ENCODE peak calls at places on chromosomes 6 and 20, in ten cellular contexts. One of them, this sample, is unnamed.

GRCh38 chr6:170375661-170376060 is 69.1 kb downstream of the FAM120B start:
- DNase-seq in AG08396: no peak
- DNase-seq in activated naive CD4-positive, alpha-beta T cell treated with anti-CD3 and anti-CD28 coated beads, Interleukin-2, amount 10 ng/mL, durations not matched to agents 7 days and 5 days: no peak
- DNase-seq in HEK293T: no peak
- DNase-seq in tibial nerve: no peak
- DNase-seq in activated gamma-delta T cell treated with anti-CD3 and anti-CD28 coated beads, Interleukin-2, amount 50 U/mL, for 16 hours: no peak
- DNase-seq in IMR-90: no peak
- DNase-seq in heart right ventricle: no peak
- DNase-seq in activated T-helper 1 cell treated with anti-CD3 and anti-CD28 coated beads, Interleukin-2, amount 50 U/mL, for 16 hours: no peak
- DNase-seq in upper lobe of right lung: no peak
- DNase-seq in this sample: no peak

GRCh38 chr6:144844596-144844995 is 559.5 kb downstream of the UTRN start:
- DNase-seq in activated gamma-delta T cell treated with anti-CD3 and anti-CD28 coated beads, Interleukin-2, amount 50 U/mL, for 16 hours: no peak
- DNase-seq in activated naive CD4-positive, alpha-beta T cell treated with anti-CD3 and anti-CD28 coated beads, Interleukin-2, amount 10 ng/mL, durations not matched to agents 7 days and 5 days: no peak
- DNase-seq in HEK293T: no peak
- DNase-seq in IMR-90: no peak
- DNase-seq in AG08396: no peak
- DNase-seq in heart right ventricle: no peak
- DNase-seq in tibial nerve: no peak
- DNase-seq in activated T-helper 1 cell treated with anti-CD3 and anti-CD28 coated beads, Interleukin-2, amount 50 U/mL, for 16 hours: no peak
- DNase-seq in upper lobe of right lung: no peak
- DNase-seq in this sample: no peak

GRCh38 chr20:8547035-8547649 is 415.1 kb downstream of the PLCB1 start:
- DNase-seq in HEK293T: no peak
- DNase-seq in heart right ventricle: peak; percentile 42
- DNase-seq in AG08396: no peak
- DNase-seq in activated gamma-delta T cell treated with anti-CD3 and anti-CD28 coated beads, Interleukin-2, amount 50 U/mL, for 16 hours: no peak
- DNase-seq in activated naive CD4-positive, alpha-beta T cell treated with anti-CD3 and anti-CD28 coated beads, Interleukin-2, amount 10 ng/mL, durations not matched to agents 7 days and 5 days: no peak
- DNase-seq in upper lobe of right lung: no peak
- DNase-seq in activated T-helper 1 cell treated with anti-CD3 and anti-CD28 coated beads, Interleukin-2, amount 50 U/mL, for 16 hours: no peak
- DNase-seq in tibial nerve: no peak
- DNase-seq in IMR-90: no peak
- DNase-seq in this sample: no peak

GRCh38 chr6:84462697-84463096 is 235.3 kb upstream of the CEP162 start:
- DNase-seq in HEK293T: no peak
- DNase-seq in activated naive CD4-positive, alpha-beta T cell treated with anti-CD3 and anti-CD28 coated beads, Interleukin-2, amount 10 ng/mL, durations not matched to agents 7 days and 5 days: no peak
- DNase-seq in activated gamma-delta T cell treated with anti-CD3 and anti-CD28 coated beads, Interleukin-2, amount 50 U/mL, for 16 hours: no peak
- DNase-seq in IMR-90: peak; percentile 17
- DNase-seq in activated T-helper 1 cell treated with anti-CD3 and anti-CD28 coated beads, Interleukin-2, amount 50 U/mL, for 16 hours: no peak
- DNase-seq in heart right ventricle: no peak
- DNase-seq in AG08396: no peak
- DNase-seq in tibial nerve: no peak
- DNase-seq in upper lobe of right lung: no peak
- DNase-seq in this sample: peak; percentile 21

GRCh38 chr6:147384737-147385710 is 123.5 kb upstream of the SAMD5 start:
- DNase-seq in heart right ventricle: no peak
- DNase-seq in activated naive CD4-positive, alpha-beta T cell treated with anti-CD3 and anti-CD28 coated beads, Interleukin-2, amount 10 ng/mL, durations not matched to agents 7 days and 5 days: no peak
- DNase-seq in tibial nerve: no peak
- DNase-seq in activated T-helper 1 cell treated with anti-CD3 and anti-CD28 coated beads, Interleukin-2, amount 50 U/mL, for 16 hours: no peak
- DNase-seq in upper lobe of right lung: no peak
- DNase-seq in activated gamma-delta T cell treated with anti-CD3 and anti-CD28 coated beads, Interleukin-2, amount 50 U/mL, for 16 hours: no peak
- DNase-seq in HEK293T: no peak
- DNase-seq in IMR-90: no peak
- DNase-seq in AG08396: no peak
- DNase-seq in this sample: no peak

GRCh38 chr20:43900496-43900895 is 14.2 kb upstream of the TOX2 start:
- DNase-seq in tibial nerve: no peak
- DNase-seq in HEK293T: no peak
- DNase-seq in AG08396: no peak
- DNase-seq in IMR-90: no peak
- DNase-seq in activated naive CD4-positive, alpha-beta T cell treated with anti-CD3 and anti-CD28 coated beads, Interleukin-2, amount 10 ng/mL, durations not matched to agents 7 days and 5 days: no peak
- DNase-seq in upper lobe of right lung: peak; percentile 60
- DNase-seq in heart right ventricle: no peak
- DNase-seq in activated T-helper 1 cell treated with anti-CD3 and anti-CD28 coated beads, Interleukin-2, amount 50 U/mL, for 16 hours: no peak
- DNase-seq in activated gamma-delta T cell treated with anti-CD3 and anti-CD28 coated beads, Interleukin-2, amount 50 U/mL, for 16 hours: no peak
- DNase-seq in this sample: no peak

GRCh38 chr6:20211037-20211940 is 980 bp downstream of the MBOAT1 start:
- DNase-seq in IMR-90: peak; percentile 31
- DNase-seq in upper lobe of right lung: no peak
- DNase-seq in activated naive CD4-positive, alpha-beta T cell treated with anti-CD3 and anti-CD28 coated beads, Interleukin-2, amount 10 ng/mL, durations not matched to agents 7 days and 5 days: no peak
- DNase-seq in HEK293T: no peak
- DNase-seq in activated T-helper 1 cell treated with anti-CD3 and anti-CD28 coated beads, Interleukin-2, amount 50 U/mL, for 16 hours: no peak
- DNase-seq in tibial nerve: no peak
- DNase-seq in activated gamma-delta T cell treated with anti-CD3 and anti-CD28 coated beads, Interleukin-2, amount 50 U/mL, for 16 hours: no peak
- DNase-seq in heart right ventricle: no peak
- DNase-seq in AG08396: no peak
- DNase-seq in this sample: no peak

GRCh38 chr6:133062702-133063319 is 178.3 kb upstream of the EYA4 start:
- DNase-seq in IMR-90: peak; percentile 30
- DNase-seq in tibial nerve: no peak
- DNase-seq in AG08396: no peak
- DNase-seq in activated gamma-delta T cell treated with anti-CD3 and anti-CD28 coated beads, Interleukin-2, amount 50 U/mL, for 16 hours: no peak
- DNase-seq in upper lobe of right lung: no peak
- DNase-seq in HEK293T: no peak
- DNase-seq in activated naive CD4-positive, alpha-beta T cell treated with anti-CD3 and anti-CD28 coated beads, Interleukin-2, amount 10 ng/mL, durations not matched to agents 7 days and 5 days: no peak
- DNase-seq in heart right ventricle: no peak
- DNase-seq in activated T-helper 1 cell treated with anti-CD3 and anti-CD28 coated beads, Interleukin-2, amount 50 U/mL, for 16 hours: no peak
- DNase-seq in this sample: no peak

GRCh38 chr6:33974030-33974429 is 170.2 kb upstream of the MLN start:
- DNase-seq in heart right ventricle: no peak
- DNase-seq in activated naive CD4-positive, alpha-beta T cell treated with anti-CD3 and anti-CD28 coated beads, Interleukin-2, amount 10 ng/mL, durations not matched to agents 7 days and 5 days: no peak
- DNase-seq in AG08396: no peak
- DNase-seq in upper lobe of right lung: no peak
- DNase-seq in activated T-helper 1 cell treated with anti-CD3 and anti-CD28 coated beads, Interleukin-2, amount 50 U/mL, for 16 hours: no peak
- DNase-seq in HEK293T: no peak
- DNase-seq in IMR-90: no peak
- DNase-seq in tibial nerve: no peak
- DNase-seq in activated gamma-delta T cell treated with anti-CD3 and anti-CD28 coated beads, Interleukin-2, amount 50 U/mL, for 16 hours: no peak
- DNase-seq in this sample: no peak

GRCh38 chr6:12842126-12842525 is 125.6 kb downstream of the PHACTR1 start:
- DNase-seq in heart right ventricle: no peak
- DNase-seq in activated naive CD4-positive, alpha-beta T cell treated with anti-CD3 and anti-CD28 coated beads, Interleukin-2, amount 10 ng/mL, durations not matched to agents 7 days and 5 days: no peak
- DNase-seq in HEK293T: no peak
- DNase-seq in IMR-90: no peak
- DNase-seq in activated T-helper 1 cell treated with anti-CD3 and anti-CD28 coated beads, Interleukin-2, amount 50 U/mL, for 16 hours: no peak
- DNase-seq in tibial nerve: no peak
- DNase-seq in activated gamma-delta T cell treated with anti-CD3 and anti-CD28 coated beads, Interleukin-2, amount 50 U/mL, for 16 hours: no peak
- DNase-seq in upper lobe of right lung: no peak
- DNase-seq in AG08396: no peak
- DNase-seq in this sample: no peak

GRCh38 chr6:138222901-138223546 is 4.7 kb upstream of the PBOV1 start:
- DNase-seq in AG08396: no peak
- DNase-seq in activated gamma-delta T cell treated with anti-CD3 and anti-CD28 coated beads, Interleukin-2, amount 50 U/mL, for 16 hours: no peak
- DNase-seq in activated T-helper 1 cell treated with anti-CD3 and anti-CD28 coated beads, Interleukin-2, amount 50 U/mL, for 16 hours: no peak
- DNase-seq in upper lobe of right lung: no peak
- DNase-seq in activated naive CD4-positive, alpha-beta T cell treated with anti-CD3 and anti-CD28 coated beads, Interleukin-2, amount 10 ng/mL, durations not matched to agents 7 days and 5 days: no peak
- DNase-seq in tibial nerve: no peak
- DNase-seq in HEK293T: no peak
- DNase-seq in IMR-90: no peak
- DNase-seq in heart right ventricle: no peak
- DNase-seq in this sample: no peak

GRCh38 chr6:169589293-169589692 is 112.5 kb downstream of the WDR27 start:
- DNase-seq in activated gamma-delta T cell treated with anti-CD3 and anti-CD28 coated beads, Interleukin-2, amount 50 U/mL, for 16 hours: no peak
- DNase-seq in activated T-helper 1 cell treated with anti-CD3 and anti-CD28 coated beads, Interleukin-2, amount 50 U/mL, for 16 hours: no peak
- DNase-seq in tibial nerve: no peak
- DNase-seq in IMR-90: no peak
- DNase-seq in activated naive CD4-positive, alpha-beta T cell treated with anti-CD3 and anti-CD28 coated beads, Interleukin-2, amount 10 ng/mL, durations not matched to agents 7 days and 5 days: no peak
- DNase-seq in HEK293T: no peak
- DNase-seq in upper lobe of right lung: no peak
- DNase-seq in heart right ventricle: no peak
- DNase-seq in AG08396: no peak
- DNase-seq in this sample: peak; percentile 46

GRCh38 chr20:57391439-57392129 is 388 bp downstream of the RBM38 start:
- DNase-seq in tibial nerve: no peak
- DNase-seq in heart right ventricle: no peak
- DNase-seq in HEK293T: peak; percentile 26
- DNase-seq in activated naive CD4-positive, alpha-beta T cell treated with anti-CD3 and anti-CD28 coated beads, Interleukin-2, amount 10 ng/mL, durations not matched to agents 7 days and 5 days: peak; percentile 45
- DNase-seq in AG08396: peak; percentile 47
- DNase-seq in upper lobe of right lung: peak; percentile 71
- DNase-seq in activated T-helper 1 cell treated with anti-CD3 and anti-CD28 coated beads, Interleukin-2, amount 50 U/mL, for 16 hours: no peak
- DNase-seq in IMR-90: no peak
- DNase-seq in activated gamma-delta T cell treated with anti-CD3 and anti-CD28 coated beads, Interleukin-2, amount 50 U/mL, for 16 hours: no peak
- DNase-seq in this sample: peak; percentile 94

GRCh38 chr20:62808211-62808865 is 3.7 kb downstream of the OGFR start:
- DNase-seq in heart right ventricle: peak; percentile 66
- DNase-seq in AG08396: peak; percentile 88
- DNase-seq in activated naive CD4-positive, alpha-beta T cell treated with anti-CD3 and anti-CD28 coated beads, Interleukin-2, amount 10 ng/mL, durations not matched to agents 7 days and 5 days: peak; percentile 81
- DNase-seq in tibial nerve: peak; percentile 57
- DNase-seq in IMR-90: peak; percentile 48
- DNase-seq in activated gamma-delta T cell treated with anti-CD3 and anti-CD28 coated beads, Interleukin-2, amount 50 U/mL, for 16 hours: peak; percentile 71
- DNase-seq in activated T-helper 1 cell treated with anti-CD3 and anti-CD28 coated beads, Interleukin-2, amount 50 U/mL, for 16 hours: peak; percentile 61
- DNase-seq in upper lobe of right lung: peak; percentile 84
- DNase-seq in HEK293T: peak; percentile 78
- DNase-seq in this sample: peak; percentile 100

GRCh38 chr6:21997414-21998037 is 299.3 kb downstream of the PRL start:
- DNase-seq in upper lobe of right lung: no peak
- DNase-seq in heart right ventricle: no peak
- DNase-seq in activated gamma-delta T cell treated with anti-CD3 and anti-CD28 coated beads, Interleukin-2, amount 50 U/mL, for 16 hours: no peak
- DNase-seq in IMR-90: peak; percentile 59
- DNase-seq in tibial nerve: no peak
- DNase-seq in HEK293T: no peak
- DNase-seq in activated T-helper 1 cell treated with anti-CD3 and anti-CD28 coated beads, Interleukin-2, amount 50 U/mL, for 16 hours: no peak
- DNase-seq in activated naive CD4-positive, alpha-beta T cell treated with anti-CD3 and anti-CD28 coated beads, Interleukin-2, amount 10 ng/mL, durations not matched to agents 7 days and 5 days: no peak
- DNase-seq in AG08396: no peak
- DNase-seq in this sample: no peak

GRCh38 chr6:88220493-88220892 is 54.3 kb upstream of the CNR1 start:
- DNase-seq in upper lobe of right lung: no peak
- DNase-seq in heart right ventricle: no peak
- DNase-seq in activated gamma-delta T cell treated with anti-CD3 and anti-CD28 coated beads, Interleukin-2, amount 50 U/mL, for 16 hours: no peak
- DNase-seq in activated naive CD4-positive, alpha-beta T cell treated with anti-CD3 and anti-CD28 coated beads, Interleukin-2, amount 10 ng/mL, durations not matched to agents 7 days and 5 days: no peak
- DNase-seq in activated T-helper 1 cell treated with anti-CD3 and anti-CD28 coated beads, Interleukin-2, amount 50 U/mL, for 16 hours: no peak
- DNase-seq in tibial nerve: no peak
- DNase-seq in IMR-90: no peak
- DNase-seq in AG08396: no peak
- DNase-seq in HEK293T: peak; percentile 17
- DNase-seq in this sample: no peak

GRCh38 chr6:170176621-170177382 is 114.1 kb downstream of the DLL1 start:
- DNase-seq in activated gamma-delta T cell treated with anti-CD3 and anti-CD28 coated beads, Interleukin-2, amount 50 U/mL, for 16 hours: no peak
- DNase-seq in AG08396: peak; percentile 45
- DNase-seq in HEK293T: peak; percentile 57
- DNase-seq in heart right ventricle: no peak
- DNase-seq in tibial nerve: no peak
- DNase-seq in activated T-helper 1 cell treated with anti-CD3 and anti-CD28 coated beads, Interleukin-2, amount 50 U/mL, for 16 hours: no peak
- DNase-seq in IMR-90: no peak
- DNase-seq in upper lobe of right lung: no peak
- DNase-seq in activated naive CD4-positive, alpha-beta T cell treated with anti-CD3 and anti-CD28 coated beads, Interleukin-2, amount 10 ng/mL, durations not matched to agents 7 days and 5 days: peak; percentile 13
- DNase-seq in this sample: peak; percentile 89

GRCh38 chr6:38259736-38260135 is 380.0 kb downstream of the BTBD9 start:
- DNase-seq in IMR-90: peak; percentile 87
- DNase-seq in tibial nerve: no peak
- DNase-seq in activated naive CD4-positive, alpha-beta T cell treated with anti-CD3 and anti-CD28 coated beads, Interleukin-2, amount 10 ng/mL, durations not matched to agents 7 days and 5 days: no peak
- DNase-seq in HEK293T: no peak
- DNase-seq in AG08396: peak; percentile 12
- DNase-seq in upper lobe of right lung: no peak
- DNase-seq in activated gamma-delta T cell treated with anti-CD3 and anti-CD28 coated beads, Interleukin-2, amount 50 U/mL, for 16 hours: no peak
- DNase-seq in heart right ventricle: no peak
- DNase-seq in activated T-helper 1 cell treated with anti-CD3 and anti-CD28 coated beads, Interleukin-2, amount 50 U/mL, for 16 hours: no peak
- DNase-seq in this sample: peak; percentile 63

GRCh38 chr6:46014511-46015118 is 1.0 kb downstream of the CLIC5 start:
- DNase-seq in tibial nerve: no peak
- DNase-seq in HEK293T: peak; percentile 34
- DNase-seq in activated naive CD4-positive, alpha-beta T cell treated with anti-CD3 and anti-CD28 coated beads, Interleukin-2, amount 10 ng/mL, durations not matched to agents 7 days and 5 days: peak; percentile 41
- DNase-seq in heart right ventricle: peak; percentile 48
- DNase-seq in AG08396: no peak
- DNase-seq in activated gamma-delta T cell treated with anti-CD3 and anti-CD28 coated beads, Interleukin-2, amount 50 U/mL, for 16 hours: no peak
- DNase-seq in activated T-helper 1 cell treated with anti-CD3 and anti-CD28 coated beads, Interleukin-2, amount 50 U/mL, for 16 hours: no peak
- DNase-seq in upper lobe of right lung: no peak
- DNase-seq in IMR-90: no peak
- DNase-seq in this sample: peak; percentile 65

GRCh38 chr20:46592580-46593362 is 42.3 kb upstream of the OCSTAMP start:
- DNase-seq in activated naive CD4-positive, alpha-beta T cell treated with anti-CD3 and anti-CD28 coated beads, Interleukin-2, amount 10 ng/mL, durations not matched to agents 7 days and 5 days: peak; percentile 28
- DNase-seq in tibial nerve: no peak
- DNase-seq in upper lobe of right lung: no peak
- DNase-seq in HEK293T: no peak
- DNase-seq in heart right ventricle: no peak
- DNase-seq in activated gamma-delta T cell treated with anti-CD3 and anti-CD28 coated beads, Interleukin-2, amount 50 U/mL, for 16 hours: no peak
- DNase-seq in IMR-90: no peak
- DNase-seq in AG08396: no peak
- DNase-seq in activated T-helper 1 cell treated with anti-CD3 and anti-CD28 coated beads, Interleukin-2, amount 50 U/mL, for 16 hours: no peak
- DNase-seq in this sample: peak; percentile 6

GRCh38 chr6:156508126-156508525 is 269.1 kb upstream of the ARID1B start:
- DNase-seq in AG08396: no peak
- DNase-seq in IMR-90: no peak
- DNase-seq in activated naive CD4-positive, alpha-beta T cell treated with anti-CD3 and anti-CD28 coated beads, Interleukin-2, amount 10 ng/mL, durations not matched to agents 7 days and 5 days: no peak
- DNase-seq in heart right ventricle: no peak
- DNase-seq in HEK293T: no peak
- DNase-seq in activated T-helper 1 cell treated with anti-CD3 and anti-CD28 coated beads, Interleukin-2, amount 50 U/mL, for 16 hours: no peak
- DNase-seq in upper lobe of right lung: no peak
- DNase-seq in tibial nerve: no peak
- DNase-seq in activated gamma-delta T cell treated with anti-CD3 and anti-CD28 coated beads, Interleukin-2, amount 50 U/mL, for 16 hours: no peak
- DNase-seq in this sample: no peak

GRCh38 chr20:54244113-54244512 is 36.2 kb downstream of the PFDN4 start:
- DNase-seq in HEK293T: no peak
- DNase-seq in upper lobe of right lung: no peak
- DNase-seq in IMR-90: no peak
- DNase-seq in tibial nerve: no peak
- DNase-seq in activated T-helper 1 cell treated with anti-CD3 and anti-CD28 coated beads, Interleukin-2, amount 50 U/mL, for 16 hours: no peak
- DNase-seq in activated naive CD4-positive, alpha-beta T cell treated with anti-CD3 and anti-CD28 coated beads, Interleukin-2, amount 10 ng/mL, durations not matched to agents 7 days and 5 days: no peak
- DNase-seq in activated gamma-delta T cell treated with anti-CD3 and anti-CD28 coated beads, Interleukin-2, amount 50 U/mL, for 16 hours: no peak
- DNase-seq in heart right ventricle: no peak
- DNase-seq in AG08396: no peak
- DNase-seq in this sample: no peak

GRCh38 chr6:104607501-104607900 is 252.2 kb downstream of the HACE1 start:
- DNase-seq in activated gamma-delta T cell treated with anti-CD3 and anti-CD28 coated beads, Interleukin-2, amount 50 U/mL, for 16 hours: no peak
- DNase-seq in HEK293T: no peak
- DNase-seq in activated T-helper 1 cell treated with anti-CD3 and anti-CD28 coated beads, Interleukin-2, amount 50 U/mL, for 16 hours: no peak
- DNase-seq in upper lobe of right lung: no peak
- DNase-seq in IMR-90: no peak
- DNase-seq in heart right ventricle: no peak
- DNase-seq in tibial nerve: no peak
- DNase-seq in activated naive CD4-positive, alpha-beta T cell treated with anti-CD3 and anti-CD28 coated beads, Interleukin-2, amount 10 ng/mL, durations not matched to agents 7 days and 5 days: no peak
- DNase-seq in AG08396: no peak
- DNase-seq in this sample: no peak

GRCh38 chr6:14703586-14703985 is 542.3 kb upstream of the JARID2 start:
- DNase-seq in activated gamma-delta T cell treated with anti-CD3 and anti-CD28 coated beads, Interleukin-2, amount 50 U/mL, for 16 hours: no peak
- DNase-seq in HEK293T: no peak
- DNase-seq in AG08396: no peak
- DNase-seq in tibial nerve: no peak
- DNase-seq in IMR-90: peak; percentile 82
- DNase-seq in activated naive CD4-positive, alpha-beta T cell treated with anti-CD3 and anti-CD28 coated beads, Interleukin-2, amount 10 ng/mL, durations not matched to agents 7 days and 5 days: no peak
- DNase-seq in activated T-helper 1 cell treated with anti-CD3 and anti-CD28 coated beads, Interleukin-2, amount 50 U/mL, for 16 hours: no peak
- DNase-seq in heart right ventricle: no peak
- DNase-seq in upper lobe of right lung: no peak
- DNase-seq in this sample: peak; percentile 71

GRCh38 chr6:95325858-95326257 is 251.5 kb upstream of the MANEA start:
- DNase-seq in upper lobe of right lung: no peak
- DNase-seq in heart right ventricle: no peak
- DNase-seq in HEK293T: no peak
- DNase-seq in activated naive CD4-positive, alpha-beta T cell treated with anti-CD3 and anti-CD28 coated beads, Interleukin-2, amount 10 ng/mL, durations not matched to agents 7 days and 5 days: no peak
- DNase-seq in activated T-helper 1 cell treated with anti-CD3 and anti-CD28 coated beads, Interleukin-2, amount 50 U/mL, for 16 hours: no peak
- DNase-seq in tibial nerve: no peak
- DNase-seq in activated gamma-delta T cell treated with anti-CD3 and anti-CD28 coated beads, Interleukin-2, amount 50 U/mL, for 16 hours: no peak
- DNase-seq in IMR-90: peak; percentile 5
- DNase-seq in AG08396: no peak
- DNase-seq in this sample: no peak

GRCh38 chr6:20693466-20694063 is 159.3 kb downstream of the CDKAL1 start:
- DNase-seq in HEK293T: no peak
- DNase-seq in AG08396: no peak
- DNase-seq in IMR-90: peak; percentile 37
- DNase-seq in tibial nerve: no peak
- DNase-seq in activated naive CD4-positive, alpha-beta T cell treated with anti-CD3 and anti-CD28 coated beads, Interleukin-2, amount 10 ng/mL, durations not matched to agents 7 days and 5 days: no peak
- DNase-seq in activated T-helper 1 cell treated with anti-CD3 and anti-CD28 coated beads, Interleukin-2, amount 50 U/mL, for 16 hours: no peak
- DNase-seq in activated gamma-delta T cell treated with anti-CD3 and anti-CD28 coated beads, Interleukin-2, amount 50 U/mL, for 16 hours: no peak
- DNase-seq in heart right ventricle: no peak
- DNase-seq in upper lobe of right lung: no peak
- DNase-seq in this sample: peak; percentile 1

This sample was measured in osteoblast.